ENCODE peak calls at places on chromosomes 12 and 14, in seven cellular contexts. Y, K, O, D, P, S and J are unnamed samples.

GRCh38 chr14:92470215-92470614 is 43.4 kb upstream of the RIN3 start:
- DNase-seq in D (no peak), Y (no peak), P (no peak), O (no peak), S (peak; percentile 25), K (peak; percentile 50), J (no peak)

GRCh38 chr12:74945771-74946198 is 263.9 kb downstream of the KCNC2 start:
- DNase-seq in O (no peak), D (no peak), S (no peak), K (peak; percentile 73), P (no peak), Y (no peak), J (no peak)

GRCh38 chr12:44224399-44224798 is 388.5 kb downstream of the TMEM117 start:
- DNase-seq in P (no peak), Y (no peak), O (no peak), S (no peak), D (no peak), K (no peak), J (no peak)

GRCh38 chr12:70306676-70307075 is 59.4 kb upstream of the KCNMB4 start:
- DNase-seq in P (no peak), S (no peak), D (no peak), K (no peak), O (no peak), Y (no peak), J (no peak)

GRCh38 chr14:103078420-103078749 is 5.6 kb upstream of the LBHD2 start:
- DNase-seq in P (peak; percentile 69), O (peak; percentile 72), S (peak; percentile 89), Y (peak; percentile 80), K (peak; percentile 87), D (peak; percentile 85), J (peak; percentile 40)

GRCh38 chr12:108911915-108912314 is 32.0 kb downstream of the DAO start:
- DNase-seq in Y (no peak), O (no peak), D (no peak), K (no peak), P (no peak), S (no peak), J (no peak)

GRCh38 chr12:104063712-104064030 is 660 bp upstream of the HCFC2 start:
- DNase-seq in D (no peak), S (no peak), O (no peak), P (no peak), Y (no peak), K (no peak), J (no peak)

GRCh38 chr14:66657780-66658179 is 149.8 kb downstream of the GPHN start:
- DNase-seq in Y (no peak), D (no peak), S (no peak), K (no peak), O (no peak), P (no peak), J (no peak)

GRCh38 chr14:93959239-93960107 is 16.9 kb downstream of the ASB2 start:
- DNase-seq in K (peak; percentile 85), P (peak; percentile 91), D (peak; percentile 93), O (peak; percentile 92), S (peak; percentile 90), Y (peak; percentile 64), J (peak; percentile 93)

GRCh38 chr14:34081126-34081575 is 130.3 kb upstream of the EGLN3 start:
- DNase-seq in O (no peak), P (no peak), K (no peak), Y (no peak), S (no peak), D (no peak), J (peak; percentile 38)

GRCh38 chr12:77120695-77121094 is 55.3 kb upstream of the E2F7 start:
- DNase-seq in O (no peak), K (no peak), P (no peak), Y (no peak), S (no peak), D (no peak), J (no peak)

GRCh38 chr12:538731-539539 is 79.2 kb downstream of the B4GALNT3 start:
- DNase-seq in D (no peak), P (no peak), S (no peak), O (no peak), Y (peak; percentile 52), K (peak; percentile 55), J (no peak)

GRCh38 chr12:120350576-120351350 is 18.2 kb downstream of the MSI1 start:
- DNase-seq in P (no peak), K (no peak), O (no peak), S (no peak), Y (peak; percentile 67), D (no peak), J (no peak)

GRCh38 chr12:64452559-64453329 is 824 bp downstream of the TBK1 start:
- DNase-seq in D (no peak), Y (no peak), O (no peak), S (peak; percentile 30), P (no peak), K (peak; percentile 72), J (no peak)

GRCh38 chr12:108253540-108253939 is 85.6 kb downstream of the CMKLR1 start:
- DNase-seq in D (no peak), S (no peak), Y (no peak), P (no peak), K (no peak), O (no peak), J (no peak)

GRCh38 chr12:120720234-120720968 is 5.2 kb upstream of the ACADS start:
- DNase-seq in O (no peak), S (peak; percentile 63), K (peak; percentile 24), D (no peak), P (no peak), Y (no peak), J (no peak)

GRCh38 chr14:93789366-93790130 is 1.3 kb upstream of the PRIMA1 start:
- DNase-seq in K (no peak), O (no peak), P (no peak), S (no peak), D (no peak), Y (no peak), J (no peak)

GRCh38 chr12:132779781-132780353 is 18.2 kb upstream of the ANKLE2 start:
- DNase-seq in K (no peak), O (no peak), P (no peak), Y (no peak), D (no peak), S (no peak), J (no peak)

GRCh38 chr12:31740618-31741017 is 11.8 kb upstream of the AMN1 start:
- DNase-seq in S (no peak), K (no peak), Y (no peak), P (no peak), D (no peak), O (no peak), J (no peak)

GRCh38 chr12:108615918-108616317 is 17.8 kb downstream of the SELPLG start:
- DNase-seq in O (no peak), S (no peak), P (no peak), K (no peak), Y (no peak), D (no peak), J (no peak)

GRCh38 chr12:119914666-119915065 is 37.5 kb upstream of the CIT start:
- DNase-seq in Y (no peak), D (no peak), P (no peak), K (no peak), S (no peak), O (no peak), J (no peak)

GRCh38 chr12:124757329-124757728 is 106.3 kb downstream of the SCARB1 start:
- DNase-seq in Y (no peak), D (no peak), K (no peak), P (no peak), S (no peak), O (no peak), J (no peak)

GRCh38 chr14:50403433-50403832 is 6.8 kb upstream of the CDKL1 start:
- DNase-seq in P (no peak), D (no peak), S (no peak), K (no peak), Y (no peak), O (no peak), J (no peak)

GRCh38 chr12:28899951-28900350 is 249.1 kb upstream of the FAR2 start:
- DNase-seq in S (no peak), P (no peak), O (no peak), Y (no peak), D (no peak), K (no peak), J (peak; percentile 92)

GRCh38 chr14:80211143-80212024 is at the start of gene DIO2:
- DNase-seq in K (peak; percentile 66), D (no peak), S (no peak), Y (no peak), P (no peak), O (no peak), J (no peak)

GRCh38 chr12:96368233-96368632 is 32.0 kb downstream of the CDK17 start:
- DNase-seq in O (no peak), D (no peak), S (no peak), K (no peak), Y (no peak), P (no peak), J (no peak)

GRCh38 chr12:92543359-92543758 is 159.4 kb upstream of the PLEKHG7 start:
- DNase-seq in O (no peak), Y (no peak), K (no peak), D (no peak), S (no peak), P (no peak), J (no peak)

GRCh38 chr14:63891148-63891964 is 38.6 kb downstream of the SYNE2 start:
- DNase-seq in Y (no peak), S (no peak), P (no peak), K (no peak), D (no peak), O (no peak), J (no peak)

GRCh38 chr14:100584056-100585031 is 2.9 kb downstream of the BEGAIN start:
- DNase-seq in P (no peak), O (no peak), Y (no peak), D (no peak), K (no peak), S (no peak), J (no peak)

GRCh38 chr12:8088574-8088973 is 6.5 kb downstream of the NECAP1 start:
- DNase-seq in S (no peak), P (no peak), Y (no peak), K (no peak), O (peak; percentile 20), D (peak; percentile 44), J (no peak)

GRCh38 chr14:89721330-89721729 is 233.2 kb downstream of the EFCAB11 start:
- DNase-seq in O (no peak), Y (no peak), K (no peak), P (no peak), D (no peak), S (no peak), J (no peak)

GRCh38 chr12:53093777-53094393 is 3.6 kb upstream of the IGFBP6 start:
- DNase-seq in K (no peak), O (no peak), D (no peak), P (no peak), S (no peak), Y (no peak), J (no peak)

GRCh38 chr12:9727813-9728212 is 5.1 kb downstream of the CLECL1 start:
- DNase-seq in Y (no peak), O (no peak), K (no peak), P (no peak), D (no peak), S (no peak), J (no peak)

GRCh38 chr14:63388766-63389431 is 70.2 kb upstream of the GPHB5 start:
- DNase-seq in Y (peak; percentile 56), O (peak; percentile 55), D (peak; percentile 56), P (peak; percentile 43), K (peak; percentile 65), S (peak; percentile 20), J (no peak)

GRCh38 chr14:102574840-102575478 is 17.5 kb upstream of the RCOR1 start:
- DNase-seq in S (no peak), Y (no peak), P (no peak), D (no peak), K (no peak), O (no peak), J (no peak)

GRCh38 chr12:113860059-113860820 is 105.9 kb downstream of the RBM19 start:
- DNase-seq in D (no peak), Y (no peak), S (no peak), P (no peak), K (no peak), O (no peak), J (no peak)

GRCh38 chr14:73258076-73258475 is 20.8 kb downstream of the PAPLN start:
- DNase-seq in S (no peak), D (no peak), P (no peak), K (no peak), Y (no peak), O (no peak), J (no peak)

GRCh38 chr14:93105362-93105761 is 10.4 kb downstream of the ITPK1 start:
- DNase-seq in D (no peak), P (no peak), Y (peak; percentile 53), O (no peak), S (no peak), K (no peak), J (no peak)